ENCODE peak calls at places on chromosome 22, in five cellular contexts. Y is psoas muscle, Z is natural killer cell, J is cardiac muscle cell, M is left ventricle myocardium inferior. K is an unnamed sample.

GRCh38 chr22:22587577-22588188 is 28.6 kb upstream of the PRAME start:
- DNase-seq in Z (no peak), Y (no peak), J (no peak), M (no peak), K (no peak)

GRCh38 chr22:31496735-31497146 is 405 bp downstream of the SFI1 start:
- DNase-seq in M (no peak), J (no peak), Z (no peak), Y (peak), K (no peak)

GRCh38 chr22:22357024-22357868 is 112.7 kb downstream of the VPREB1 start:
- DNase-seq in M (peak), Y (peak), J (peak), Z (peak), K (peak)

GRCh38 chr22:31250740-31251330 is 38.7 kb downstream of the LIMK2 start:
- DNase-seq in Z (no peak), Y (no peak), M (no peak), J (no peak), K (no peak)

GRCh38 chr22:22071455-22071854 is 88.9 kb upstream of the TOP3B start:
- DNase-seq in Y (no peak), M (no peak), J (no peak), Z (no peak), K (no peak)

GRCh38 chr22:44963832-44964721 is 45.7 kb downstream of the PHF21B start:
- DNase-seq in J (no peak), Z (no peak), Y (no peak), M (no peak), K (no peak)

GRCh38 chr22:45366713-45367112 is 46.7 kb downstream of the SMC1B start:
- DNase-seq in M (no peak), Y (no peak), Z (no peak), J (no peak), K (no peak)

GRCh38 chr22:46076651-46077339 is 73.5 kb upstream of the PPARA start:
- DNase-seq in Z (no peak), Y (peak), J (no peak), M (peak), K (no peak)

GRCh38 chr22:45451988-45452387 is 38.5 kb downstream of the RIBC2 start:
- DNase-seq in M (no peak), Z (no peak), Y (peak), J (no peak), K (no peak)

GRCh38 chr22:17411213-17411612 is 42.0 kb downstream of the CECR2 start:
- DNase-seq in M (no peak), J (no peak), Z (no peak), Y (no peak), K (no peak)

GRCh38 chr22:40426671-40427070 is 56.3 kb downstream of the SGSM3 start:
- DNase-seq in J (no peak), Z (no peak), M (no peak), Y (peak), K (no peak)

GRCh38 chr22:25555506-25556060 is 8.9 kb upstream of the GRK3 start:
- DNase-seq in Z (no peak), Y (no peak), M (no peak), J (no peak), K (no peak)

DNA sequence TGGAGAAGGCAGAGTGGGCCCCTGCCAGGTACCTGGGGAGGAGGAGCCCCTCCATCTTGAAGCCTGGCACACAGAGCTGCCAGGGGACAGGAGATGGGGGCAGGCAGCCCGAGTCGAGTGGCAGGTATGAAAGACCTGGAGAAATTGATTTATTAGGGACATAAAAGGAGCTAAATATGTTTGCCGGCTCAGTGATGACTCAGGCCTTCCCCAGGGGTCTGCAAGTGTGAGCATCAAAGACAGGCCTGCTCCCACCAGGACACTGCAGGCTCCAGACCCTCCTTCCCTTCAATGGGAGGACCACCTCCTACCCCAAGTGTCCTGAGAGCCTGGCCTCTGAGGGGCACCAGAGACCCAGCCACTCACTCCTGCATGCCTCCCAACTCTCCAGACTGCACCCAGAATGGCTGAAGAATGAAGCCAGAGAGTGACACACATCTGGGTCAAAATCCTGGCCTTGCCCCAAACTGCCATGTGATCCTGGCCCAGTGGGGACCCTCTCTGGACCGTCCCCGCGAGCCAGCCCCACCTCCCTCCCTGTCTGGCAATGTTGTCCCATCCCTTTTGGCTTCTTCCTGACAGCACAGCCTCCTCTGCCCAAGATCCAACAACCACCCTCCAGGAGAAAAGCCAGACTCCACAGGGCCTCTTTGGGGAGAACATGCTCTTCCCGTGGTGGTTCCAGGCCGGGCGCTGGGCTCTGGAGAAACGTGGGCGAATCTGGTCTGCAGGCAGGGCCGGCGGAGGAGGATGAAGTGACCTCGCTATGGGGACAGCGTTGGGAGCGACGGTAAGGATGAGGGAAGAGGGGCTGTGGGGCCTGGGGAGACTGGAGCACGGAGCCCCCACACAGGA is 36.2 kb downstream of the CYTH4 start:
- DNase-seq in Z (no peak), M (no peak), J (no peak), Y (no peak), K (no peak)
- TF ChIP-seq CTCF in Z (no peak), M (no peak), J (no peak), Y (no peak), K (no peak)

GRCh38 chr22:43066134-43066533 is 23.1 kb downstream of the TTLL1 start:
- DNase-seq in Z (no peak), Y (no peak), J (no peak), M (peak), K (no peak)

GRCh38 chr22:43057641-43058040 is 31.6 kb downstream of the TTLL1 start:
- DNase-seq in Y (no peak), M (no peak), Z (no peak), J (no peak), K (no peak)

DNA sequence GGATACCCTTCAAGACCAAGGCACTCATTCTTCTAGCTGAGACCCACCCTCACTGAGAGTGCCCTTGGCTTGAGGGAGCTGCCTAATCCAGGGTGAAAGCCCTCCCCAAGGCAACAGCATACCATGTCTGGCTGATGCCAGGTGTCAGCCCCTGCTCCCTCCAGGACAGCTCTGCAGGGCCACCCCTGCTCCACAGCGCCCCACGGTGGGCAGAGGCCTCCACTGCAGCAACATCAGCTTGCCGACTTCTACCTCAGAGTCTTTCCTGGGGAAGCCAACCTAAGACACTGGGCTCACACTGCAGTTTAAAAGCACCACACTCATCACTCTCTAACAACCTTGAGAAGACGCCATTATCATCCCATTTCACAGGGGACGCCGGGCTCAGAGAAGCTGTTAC is 29.0 kb downstream of the TTLL1 start:
- DNase-seq in Y (peak), J (peak), Z (peak), M (no peak), K (no peak)
- TF ChIP-seq CTCF in Y (peak), J (peak), Z (peak), M (peak), K (peak)

GRCh38 chr22:38706101-38706884 is 549 bp downstream of the GTPBP1 start:
- DNase-seq in Y (peak), Z (peak), M (peak), J (peak), K (no peak)

GRCh38 chr22:38706885-38707180 is 1.1 kb downstream of the GTPBP1 start:
- DNase-seq in Z (no peak), M (no peak), J (no peak), Y (no peak), K (no peak)

GRCh38 chr22:38707346-38707745 is 1.6 kb downstream of the GTPBP1 start:
- DNase-seq in J (no peak), Y (no peak), Z (no peak), M (no peak), K (no peak)

GRCh38 chr22:38704568-38705234 is 1.0 kb upstream of the GTPBP1 start:
- DNase-seq in J (no peak), Y (no peak), Z (no peak), M (no peak), K (no peak)

DNA sequence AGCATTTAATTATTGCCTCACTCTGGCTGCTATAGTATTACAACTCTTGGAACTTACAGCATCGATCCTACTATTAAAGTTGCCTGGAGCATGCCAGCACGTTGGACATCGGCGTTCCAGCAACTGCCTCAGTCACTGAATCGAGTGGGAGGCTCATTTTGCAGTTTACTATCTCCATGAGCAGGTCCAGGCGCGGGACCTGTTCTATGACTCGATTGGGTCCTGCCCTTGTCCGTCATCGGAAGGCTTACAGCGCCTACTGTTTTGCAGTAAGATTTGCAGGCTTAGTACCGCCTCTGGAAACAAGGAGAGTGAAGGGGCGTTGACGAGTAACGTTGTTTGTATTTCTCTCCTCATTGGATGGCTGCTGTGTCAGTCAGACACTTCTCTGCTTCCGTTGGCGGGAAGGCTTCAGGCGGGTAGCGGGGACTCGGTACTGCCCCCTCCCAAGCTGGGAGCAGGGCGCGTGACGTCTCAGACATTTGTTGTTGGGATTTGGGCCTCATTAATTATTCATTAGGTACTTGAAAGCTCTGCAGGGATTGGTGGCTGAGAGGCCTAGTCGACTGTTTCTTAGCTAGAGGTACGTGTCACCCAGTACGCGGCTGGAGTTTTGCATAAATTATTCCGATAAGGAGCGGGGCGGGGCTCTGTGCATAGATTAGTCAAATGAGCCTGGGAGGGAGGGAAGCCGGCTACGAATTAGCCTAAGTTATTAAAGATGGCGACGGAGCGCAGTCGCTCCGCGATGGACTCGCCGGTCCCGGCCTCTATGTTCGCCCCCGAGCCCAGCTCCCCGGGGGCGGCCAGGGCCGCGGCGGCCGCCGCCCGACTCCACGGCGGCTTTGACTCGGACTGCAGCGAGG is at the start of gene GTPBP1:
- DNase-seq in Y (peak), J (peak), M (peak), Z (peak), K (peak)
- TF ChIP-seq CTCF in Y (no peak), J (no peak), M (peak), Z (no peak), K (no peak)

GRCh38 chr22:19800306-19800705 is 39.7 kb downstream of the TBX1 start:
- DNase-seq in Y (peak), M (no peak), Z (no peak), J (no peak), K (no peak)

GRCh38 chr22:19799322-19800190 is 39.0 kb downstream of the TBX1 start:
- DNase-seq in J (no peak), Y (peak), M (peak), Z (no peak), K (no peak)

GRCh38 chr22:19802001-19802880 is 41.7 kb downstream of the TBX1 start:
- DNase-seq in Z (no peak), M (peak), Y (peak), J (no peak), K (no peak)

GRCh38 chr22:19801340-19802000 is 40.9 kb downstream of the TBX1 start:
- DNase-seq in J (no peak), M (no peak), Y (peak), Z (no peak), K (no peak)

DNA sequence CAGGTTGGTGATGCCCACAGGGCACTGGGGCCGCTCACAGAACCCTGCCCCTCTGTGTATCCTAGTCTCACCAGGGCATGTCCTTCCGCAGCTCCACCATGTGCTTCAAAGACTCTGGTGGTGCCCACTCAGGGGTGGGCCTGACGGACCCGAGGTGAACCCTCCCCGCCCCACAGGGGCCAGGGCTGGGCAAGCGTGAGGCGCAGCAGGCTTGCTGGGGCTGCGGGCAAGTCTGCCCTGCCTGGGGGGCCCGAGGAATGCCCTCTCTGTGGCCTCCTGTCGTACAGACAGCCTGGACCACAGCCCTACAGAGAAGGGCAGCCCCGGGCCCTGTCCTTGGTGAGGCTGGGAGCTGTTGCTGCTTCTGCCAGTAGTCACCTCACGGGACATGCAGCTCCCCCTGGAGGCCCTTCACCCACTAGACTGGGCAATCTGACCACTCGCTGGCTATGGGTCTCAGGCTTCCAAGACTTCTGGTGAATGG is 40.2 kb downstream of the TBX1 start:
- DNase-seq in J (peak), Y (peak), Z (no peak), M (no peak), K (no peak)
- TF ChIP-seq CTCF in J (peak), Y (peak), Z (no peak), M (peak), K (peak)

K was measured in type B pancreatic cell.